ENCODE peak calls at places on chromosomes 5 and 9, in eight cellular contexts. One of them, this sample, is unnamed.

GRCh38 chr5:154970759-154971158 is 29.9 kb downstream of the MRPL22 start:
- DNase-seq in IMR-90: peak
- DNase-seq in small intestine: no peak
- DNase-seq in lower leg skin: no peak
- DNase-seq in effector memory CD4-positive, alpha-beta T cell: no peak
- DNase-seq in EH: peak
- DNase-seq in AG08396: peak
- DNase-seq in AG04450: no peak
- DNase-seq in this sample: peak

GRCh38 chr5:137320056-137321045 is 178.8 kb downstream of the SPOCK1 start:
- DNase-seq in EH: peak
- DNase-seq in lower leg skin: no peak
- DNase-seq in IMR-90: peak
- DNase-seq in effector memory CD4-positive, alpha-beta T cell: no peak
- DNase-seq in AG04450: peak
- DNase-seq in AG08396: peak
- DNase-seq in small intestine: peak
- DNase-seq in this sample: no peak

GRCh38 chr9:109918359-109919163 is 138.6 kb downstream of the PALM2AKAP2 start:
- DNase-seq in EH: no peak
- DNase-seq in small intestine: peak
- DNase-seq in IMR-90: no peak
- DNase-seq in effector memory CD4-positive, alpha-beta T cell: no peak
- DNase-seq in lower leg skin: no peak
- DNase-seq in AG08396: no peak
- DNase-seq in AG04450: no peak
- DNase-seq in this sample: no peak

GRCh38 chr5:2746642-2747041 is 4.8 kb downstream of the IRX2 start:
- DNase-seq in IMR-90: no peak
- DNase-seq in small intestine: no peak
- DNase-seq in effector memory CD4-positive, alpha-beta T cell: no peak
- DNase-seq in EH: peak
- DNase-seq in AG04450: no peak
- DNase-seq in AG08396: no peak
- DNase-seq in lower leg skin: no peak
- DNase-seq in this sample: no peak

GRCh38 chr5:103942587-103943186 is 380.1 kb upstream of the NUDT12 start:
- DNase-seq in effector memory CD4-positive, alpha-beta T cell: no peak
- DNase-seq in EH: peak
- DNase-seq in AG08396: no peak
- DNase-seq in IMR-90: no peak
- DNase-seq in AG04450: no peak
- DNase-seq in lower leg skin: no peak
- DNase-seq in small intestine: no peak
- DNase-seq in this sample: no peak

GRCh38 chr9:7298123-7298522 is 501.5 kb downstream of the DMAC1 start:
- DNase-seq in small intestine: no peak
- DNase-seq in EH: no peak
- DNase-seq in AG04450: no peak
- DNase-seq in AG08396: no peak
- DNase-seq in effector memory CD4-positive, alpha-beta T cell: no peak
- DNase-seq in lower leg skin: no peak
- DNase-seq in IMR-90: no peak
- DNase-seq in this sample: no peak

GRCh38 chr9:36317766-36318165 is 59.5 kb upstream of the GNE start:
- DNase-seq in small intestine: peak
- DNase-seq in AG04450: no peak
- DNase-seq in IMR-90: no peak
- DNase-seq in EH: no peak
- DNase-seq in effector memory CD4-positive, alpha-beta T cell: no peak
- DNase-seq in AG08396: no peak
- DNase-seq in lower leg skin: peak
- DNase-seq in this sample: no peak

GRCh38 chr5:142685418-142686209 is at the start of gene FGF1:
- DNase-seq in AG04450: no peak
- DNase-seq in IMR-90: no peak
- DNase-seq in EH: no peak
- DNase-seq in small intestine: no peak
- DNase-seq in AG08396: peak
- DNase-seq in effector memory CD4-positive, alpha-beta T cell: no peak
- DNase-seq in lower leg skin: peak
- DNase-seq in this sample: no peak

This sample was measured in retinal pigment epithelial cell.